ENCODE peak calls at places on chromosomes 13 and 19, in ten cellular contexts. A is GM12878, D is HCT116, N is SK-N-SH, Q is stomach, T is H1, P is K562, M is spleen, V is sigmoid colon, E is prostate gland. Z is an unnamed sample.

GRCh38 chr13:70339738-70340137 is 231.5 kb upstream of the KLHL1 start:
- DNase-seq in Q (peak; percentile 28), N (no peak), M (no peak), T (peak; percentile 52), A (no peak), P (no peak), D (peak; percentile 6), V (no peak), E (no peak), Z (no peak)

GRCh38 chr13:111904166-111904565 is 162.8 kb upstream of the SOX1 start:
- DNase-seq in T (peak; percentile 27), P (no peak), D (no peak), A (no peak), M (peak; percentile 47), N (no peak), Q (no peak), V (peak; percentile 18), E (no peak), Z (peak; percentile 18)

GRCh38 chr13:40776681-40777165 is 5.7 kb upstream of the MRPS31 start:
- DNase-seq in V (no peak), Q (no peak), E (no peak), T (no peak), M (peak; percentile 90), P (no peak), D (no peak), A (no peak), N (no peak), Z (no peak)

GRCh38 chr13:23915308-23915707 is 18.0 kb upstream of the C1QTNF9B start:
- DNase-seq in V (no peak), A (no peak), P (no peak), M (no peak), Q (no peak), N (no peak), T (no peak), D (peak; percentile 24), E (no peak), Z (no peak)

GRCh38 chr13:110017379-110017778 is 231.0 kb upstream of the IRS2 start:
- DNase-seq in N (no peak), E (no peak), P (no peak), M (no peak), A (no peak), Q (no peak), D (peak; percentile 74), T (no peak), V (no peak), Z (no peak)

GRCh38 chr13:72109863-72110262 is 242.9 kb upstream of the DACH1 start:
- DNase-seq in N (no peak), D (no peak), M (no peak), Q (no peak), T (no peak), E (no peak), A (no peak), V (no peak), P (no peak), Z (no peak)

GRCh38 chr13:79522583-79522982 is 41.6 kb downstream of the NDFIP2 start:
- DNase-seq in E (no peak), P (no peak), A (peak; percentile 69), V (no peak), T (no peak), Q (no peak), N (no peak), M (no peak), D (no peak), Z (no peak)

GRCh38 chr19:4803736-4804695 is 12.5 kb downstream of the FEM1A start:
- DNase-seq in Q (peak; percentile 65), N (peak; percentile 90), M (peak; percentile 84), E (peak; percentile 58), V (no peak), T (peak; percentile 95), D (peak; percentile 41), P (peak; percentile 81), A (no peak), Z (no peak)

GRCh38 chr19:572891-573825 is 762 bp downstream of the BSG start:
- DNase-seq in Q (peak; percentile 57), E (no peak), M (peak; percentile 91), D (no peak), N (peak; percentile 69), P (no peak), A (no peak), V (peak; percentile 82), T (no peak), Z (peak; percentile 84)

GRCh38 chr13:42545842-42546241 is 28.1 kb upstream of the TNFSF11 start:
- DNase-seq in T (no peak), M (no peak), P (no peak), Q (no peak), N (no peak), E (no peak), A (no peak), V (no peak), D (no peak), Z (no peak)

GRCh38 chr19:55473201-55473600 is 3.2 kb upstream of the ZNF628 start:
- DNase-seq in P (no peak), N (no peak), T (no peak), Q (no peak), M (no peak), A (no peak), D (no peak), E (no peak), V (no peak), Z (no peak)

GRCh38 chr19:3440082-3440481 is 40.2 kb downstream of the SMIM24 start:
- DNase-seq in V (peak; percentile 74), M (no peak), D (no peak), N (peak; percentile 67), A (no peak), P (peak; percentile 73), Q (peak; percentile 57), E (no peak), T (peak; percentile 92), Z (no peak)

GRCh38 chr13:66617786-66618185 is 612.4 kb downstream of the PCDH9 start:
- DNase-seq in D (no peak), T (no peak), A (no peak), P (peak; percentile 1), Q (no peak), N (no peak), V (no peak), E (no peak), M (no peak), Z (no peak)

GRCh38 chr19:13505164-13505695 is 1.0 kb downstream of the CACNA1A start:
- DNase-seq in D (no peak), A (no peak), V (no peak), Q (no peak), M (no peak), P (no peak), N (no peak), E (no peak), T (peak; percentile 60), Z (no peak)

GRCh38 chr13:31051999-31052398 is 109.7 kb downstream of the HSPH1 start:
- DNase-seq in D (peak; percentile 28), N (no peak), T (no peak), E (no peak), P (no peak), A (no peak), Q (no peak), V (no peak), M (no peak), Z (peak; percentile 18)

GRCh38 chr13:26022538-26023292 is 29.1 kb downstream of the SHISA2 start:
- DNase-seq in N (peak; percentile 85), E (peak; percentile 55), D (no peak), M (no peak), V (no peak), P (no peak), Q (peak; percentile 88), T (peak; percentile 39), A (no peak), Z (peak; percentile 88)

DNA sequence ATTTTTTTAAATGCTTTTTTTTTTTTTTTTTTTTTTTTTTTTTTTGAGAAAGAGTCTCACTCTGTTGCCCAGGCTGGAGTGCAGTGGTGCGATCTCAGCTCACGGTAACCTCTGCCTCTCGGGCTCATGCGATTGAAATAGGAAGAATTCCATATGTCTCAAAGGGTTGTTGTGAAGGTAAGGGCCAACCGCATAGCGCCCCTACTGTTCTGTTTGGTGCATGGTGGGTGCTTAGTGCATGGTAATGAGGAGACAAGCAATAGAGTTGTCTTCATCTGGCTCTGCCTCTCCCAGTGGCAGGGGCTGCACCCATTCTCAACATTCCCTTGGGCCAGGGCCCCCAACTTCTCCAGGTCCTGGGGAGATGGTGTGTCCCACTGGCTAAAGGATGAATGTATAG is 68.7 kb downstream of the RASL11A start:
- DNase-seq in M (no peak), P (peak; percentile 44), Q (peak; percentile 39), T (peak; percentile 77), V (no peak), A (no peak), E (no peak), N (peak; percentile 61), D (peak; percentile 78), Z (no peak)
- TF ChIP-seq CTCF in M (peak; percentile 57), P (peak; percentile 65), Q (no peak), T (peak; percentile 81), V (no peak), A (peak; percentile 76), E (no peak), N (peak; percentile 62), D (peak; percentile 63), Z (peak; percentile 34)

DNA sequence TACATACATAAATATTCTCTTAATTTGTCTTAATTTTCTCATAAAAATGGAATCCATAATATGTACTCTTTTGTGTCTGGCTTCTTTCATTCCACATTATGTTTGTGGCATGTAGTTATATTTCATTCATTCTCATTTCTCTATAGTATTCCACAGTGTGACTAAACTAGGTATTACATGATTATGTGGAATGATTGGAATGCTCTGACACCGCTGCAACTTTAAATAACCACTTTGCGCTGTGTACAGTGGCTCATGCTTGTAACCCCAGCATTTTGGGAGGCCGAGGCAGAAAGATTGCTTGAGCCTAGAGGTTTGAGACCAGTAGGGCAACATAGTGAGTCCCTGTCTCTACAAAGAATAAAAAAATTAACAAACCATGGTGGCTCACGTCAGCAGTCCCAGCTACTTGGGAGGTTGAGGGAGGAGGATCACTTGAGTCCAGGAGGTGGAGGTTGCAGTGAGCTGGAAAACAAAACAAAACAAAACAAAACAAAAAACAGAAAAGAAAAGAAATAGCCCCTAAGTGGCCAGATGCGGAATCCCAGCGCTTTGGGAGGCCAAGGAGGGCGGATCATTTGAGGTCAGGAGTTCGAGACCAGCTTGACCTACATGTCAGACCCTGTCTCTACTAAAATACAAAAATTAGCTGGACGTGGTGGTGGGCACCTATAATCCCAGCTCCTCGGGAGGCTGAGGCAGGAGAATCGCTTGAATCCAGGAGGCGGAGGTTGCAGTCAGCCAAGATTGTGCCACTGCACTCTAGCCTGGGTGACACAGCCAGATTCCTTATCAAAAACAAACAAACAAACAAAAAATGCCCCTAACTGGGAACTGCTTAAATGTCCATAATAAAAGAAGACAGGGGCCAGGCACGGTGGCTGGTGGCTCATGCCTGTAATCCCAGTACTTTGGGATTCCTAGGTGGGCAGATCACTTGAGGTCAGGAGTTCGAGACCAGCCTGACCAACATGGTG is 8.0 kb upstream of the SAE1 start:
- DNase-seq in T (no peak), E (no peak), V (no peak), Q (no peak), A (no peak), P (no peak), M (no peak), D (no peak), N (no peak), Z (no peak)
- TF ChIP-seq POLR2AphosphoS5 in T (no peak), E (no peak), V (no peak), Q (no peak), A (no peak), P (no peak), M (no peak), D (no peak), N (peak; percentile 25), Z (no peak)

GRCh38 chr13:46388846-46389245 is 1.8 kb upstream of the RUBCNL start:
- DNase-seq in T (no peak), P (no peak), Q (no peak), D (no peak), A (no peak), N (no peak), E (no peak), M (no peak), V (no peak), Z (no peak)
- H3K27ac ChIP-seq in T (no peak overlapping the region), P (no peak overlapping the region), Q (no peak overlapping the region), D (no peak overlapping the region), A (peak overlapping the region; percentile 85), N (no peak overlapping the region), E (no peak overlapping the region), M (peak overlapping the region; percentile 90), V (no peak overlapping the region), Z (peak overlapping the region; percentile 60)

GRCh38 chr13:28754698-28755545 is 36.2 kb upstream of the SLC46A3 start:
- DNase-seq in M (peak; percentile 77), V (no peak), D (peak; percentile 19), A (no peak), T (peak; percentile 57), P (peak; percentile 28), N (peak; percentile 38), E (no peak), Q (no peak), Z (no peak)
- TF ChIP-seq CTCF in M (peak; percentile 36), V (no peak), D (peak; percentile 33), A (peak; percentile 33), T (peak; percentile 59), P (peak; percentile 27), N (peak; percentile 22), E (no peak), Q (no peak), Z (no peak)